ENCODE peak calls at places on chromosomes 13 and 19, in six cellular contexts. One of them, this sample, is unnamed.

GRCh38 chr13:112726018-112726767 is 36.4 kb downstream of the ATP11A start:
- DNase-seq in left cardiac atrium: no peak
- DNase-seq in cardiac fibroblast: no peak
- DNase-seq in WERI-Rb-1: peak; percentile 55
- DNase-seq in fibroblast of mammary gland: no peak
- DNase-seq in RWPE1: no peak
- DNase-seq in this sample: no peak

GRCh38 chr13:39892731-39893293 is 237.3 kb downstream of the COG6 start:
- DNase-seq in left cardiac atrium: peak; percentile 55
- DNase-seq in cardiac fibroblast: peak; percentile 51
- DNase-seq in WERI-Rb-1: no peak
- DNase-seq in fibroblast of mammary gland: peak; percentile 65
- DNase-seq in RWPE1: no peak
- DNase-seq in this sample: no peak

GRCh38 chr19:46610851-46611770 is 10.0 kb downstream of the CALM3 start:
- DNase-seq in left cardiac atrium: peak; percentile 12
- DNase-seq in cardiac fibroblast: no peak
- DNase-seq in WERI-Rb-1: peak; percentile 6
- DNase-seq in fibroblast of mammary gland: peak; percentile 51
- DNase-seq in RWPE1: no peak
- DNase-seq in this sample: no peak

GRCh38 chr13:71115301-71115700 is 751.7 kb downstream of the DACH1 start:
- DNase-seq in left cardiac atrium: no peak
- DNase-seq in cardiac fibroblast: no peak
- DNase-seq in WERI-Rb-1: no peak
- DNase-seq in fibroblast of mammary gland: no peak
- DNase-seq in RWPE1: no peak
- DNase-seq in this sample: no peak

GRCh38 chr13:41457589-41458186 is 338 bp downstream of the RGCC start:
- DNase-seq in left cardiac atrium: no peak
- DNase-seq in cardiac fibroblast: no peak
- DNase-seq in WERI-Rb-1: no peak
- DNase-seq in fibroblast of mammary gland: no peak
- DNase-seq in RWPE1: no peak
- DNase-seq in this sample: no peak

GRCh38 chr13:80716610-80717081 is 375.7 kb upstream of the SPRY2 start:
- DNase-seq in left cardiac atrium: peak; percentile 49
- DNase-seq in cardiac fibroblast: peak; percentile 48
- DNase-seq in WERI-Rb-1: no peak
- DNase-seq in fibroblast of mammary gland: peak; percentile 7
- DNase-seq in RWPE1: no peak
- DNase-seq in this sample: no peak

GRCh38 chr19:33133438-33134031 is 1.6 kb downstream of the WDR88 start:
- DNase-seq in left cardiac atrium: no peak
- DNase-seq in cardiac fibroblast: no peak
- DNase-seq in WERI-Rb-1: no peak
- DNase-seq in fibroblast of mammary gland: peak; percentile 36
- DNase-seq in RWPE1: no peak
- DNase-seq in this sample: no peak

GRCh38 chr19:46036745-46037126 is 4.1 kb downstream of the IGFL4 start:
- DNase-seq in left cardiac atrium: no peak
- DNase-seq in cardiac fibroblast: no peak
- DNase-seq in WERI-Rb-1: no peak
- DNase-seq in fibroblast of mammary gland: no peak
- DNase-seq in RWPE1: no peak
- DNase-seq in this sample: no peak

GRCh38 chr19:29211562-29212416 is 1.2 kb downstream of the UQCRFS1 start:
- DNase-seq in left cardiac atrium: no peak
- DNase-seq in cardiac fibroblast: peak; percentile 31
- DNase-seq in WERI-Rb-1: peak; percentile 8
- DNase-seq in fibroblast of mammary gland: peak; percentile 50
- DNase-seq in RWPE1: peak; percentile 13
- DNase-seq in this sample: no peak

GRCh38 chr19:40055832-40056504 is at the start of gene ZNF780B:
- DNase-seq in left cardiac atrium: peak; percentile 70
- DNase-seq in cardiac fibroblast: peak; percentile 63
- DNase-seq in WERI-Rb-1: peak; percentile 68
- DNase-seq in fibroblast of mammary gland: peak; percentile 54
- DNase-seq in RWPE1: peak; percentile 63
- DNase-seq in this sample: peak; percentile 63

GRCh38 chr13:101417043-101417406 is 717 bp upstream of the NALCN start:
- DNase-seq in left cardiac atrium: no peak
- DNase-seq in cardiac fibroblast: peak; percentile 70
- DNase-seq in WERI-Rb-1: no peak
- DNase-seq in fibroblast of mammary gland: peak; percentile 55
- DNase-seq in RWPE1: peak; percentile 38
- DNase-seq in this sample: no peak

GRCh38 chr19:46407891-46408426 is 5.4 kb downstream of the CCDC8 start:
- DNase-seq in left cardiac atrium: no peak
- DNase-seq in cardiac fibroblast: no peak
- DNase-seq in WERI-Rb-1: no peak
- DNase-seq in fibroblast of mammary gland: no peak
- DNase-seq in RWPE1: no peak
- DNase-seq in this sample: no peak

GRCh38 chr19:33868821-33869412 is 72.2 kb downstream of the KCTD15 start:
- DNase-seq in left cardiac atrium: peak; percentile 70
- DNase-seq in cardiac fibroblast: peak; percentile 13
- DNase-seq in WERI-Rb-1: no peak
- DNase-seq in fibroblast of mammary gland: no peak
- DNase-seq in RWPE1: peak; percentile 20
- DNase-seq in this sample: no peak

GRCh38 chr19:46014534-46014933 is 8.3 kb downstream of the PGLYRP1 start:
- DNase-seq in left cardiac atrium: no peak
- DNase-seq in cardiac fibroblast: no peak
- DNase-seq in WERI-Rb-1: no peak
- DNase-seq in fibroblast of mammary gland: no peak
- DNase-seq in RWPE1: no peak
- DNase-seq in this sample: no peak

GRCh38 chr19:21028969-21029268 is 8.5 kb downstream of the ZNF430 start:
- DNase-seq in left cardiac atrium: no peak
- DNase-seq in cardiac fibroblast: peak; percentile 15
- DNase-seq in WERI-Rb-1: no peak
- DNase-seq in fibroblast of mammary gland: no peak
- DNase-seq in RWPE1: no peak
- DNase-seq in this sample: no peak

GRCh38 chr19:18385359-18385674 is 641 bp upstream of the GDF15 start:
- DNase-seq in left cardiac atrium: no peak
- DNase-seq in cardiac fibroblast: no peak
- DNase-seq in WERI-Rb-1: no peak
- DNase-seq in fibroblast of mammary gland: no peak
- DNase-seq in RWPE1: no peak
- DNase-seq in this sample: no peak

GRCh38 chr19:45528149-45528743 is 21.0 kb downstream of the VASP start:
- DNase-seq in left cardiac atrium: no peak
- DNase-seq in cardiac fibroblast: no peak
- DNase-seq in WERI-Rb-1: peak; percentile 45
- DNase-seq in fibroblast of mammary gland: peak; percentile 75
- DNase-seq in RWPE1: peak; percentile 93
- DNase-seq in this sample: no peak

GRCh38 chr13:44810067-44810840 is 179.0 kb downstream of the NUFIP1 start:
- DNase-seq in left cardiac atrium: peak; percentile 59
- DNase-seq in cardiac fibroblast: peak; percentile 27
- DNase-seq in WERI-Rb-1: no peak
- DNase-seq in fibroblast of mammary gland: no peak
- DNase-seq in RWPE1: no peak
- DNase-seq in this sample: no peak

GRCh38 chr13:52665325-52665724 is 12.7 kb downstream of the SUGT1 start:
- DNase-seq in left cardiac atrium: no peak
- DNase-seq in cardiac fibroblast: peak; percentile 55
- DNase-seq in WERI-Rb-1: no peak
- DNase-seq in fibroblast of mammary gland: peak; percentile 41
- DNase-seq in RWPE1: peak; percentile 20
- DNase-seq in this sample: peak; percentile 7

GRCh38 chr19:17522988-17523872 is 11.8 kb downstream of the PGLS start:
- DNase-seq in left cardiac atrium: peak; percentile 65
- DNase-seq in cardiac fibroblast: no peak
- DNase-seq in WERI-Rb-1: no peak
- DNase-seq in fibroblast of mammary gland: no peak
- DNase-seq in RWPE1: no peak
- DNase-seq in this sample: no peak

GRCh38 chr13:40480012-40480914 is 186.2 kb downstream of the FOXO1 start:
- DNase-seq in left cardiac atrium: no peak
- DNase-seq in cardiac fibroblast: no peak
- DNase-seq in WERI-Rb-1: no peak
- DNase-seq in fibroblast of mammary gland: no peak
- DNase-seq in RWPE1: no peak
- DNase-seq in this sample: no peak

This sample was measured in LoVo.